ENCODE peak calls at places on chromosomes 3 and 15, in eight cellular contexts. Y is IMR-90, N is heart left ventricle, I is A549, F is body of pancreas, Z is stomach, E is adrenal gland, X is breast epithelium. U is an unnamed sample.

GRCh38 chr3:156615592-156616173 is 58.7 kb upstream of the TIPARP start:
- DNase-seq in Y (peak), N (no peak), I (no peak), F (no peak), Z (no peak), E (no peak), X (peak), U (no peak)

GRCh38 chr15:40282144-40282869 is 557 bp downstream of the ANKRD63 start:
- DNase-seq in Y (no peak), N (no peak), I (peak), F (peak), Z (peak), E (no peak), X (no peak), U (no peak)

GRCh38 chr3:103059481-103059880 is 624.7 kb downstream of the ZPLD1 start:
- DNase-seq in Y (no peak), N (no peak), I (no peak), F (no peak), Z (no peak), E (no peak), X (no peak), U (no peak)

GRCh38 chr3:134326760-134327593 is 47.3 kb downstream of the AMOTL2 start:
- DNase-seq in Y (peak), N (no peak), I (no peak), F (peak), Z (no peak), E (peak), X (peak), U (peak)

GRCh38 chr15:87293016-87293415 is 963.5 kb downstream of the NTRK3 start:
- DNase-seq in Y (no peak), N (no peak), I (no peak), F (no peak), Z (no peak), E (no peak), X (no peak), U (no peak)

GRCh38 chr3:70264122-70264780 is 48.2 kb downstream of the MDFIC2 start:
- DNase-seq in Y (peak), N (no peak), I (no peak), F (peak), Z (peak), E (no peak), X (no peak), U (no peak)

GRCh38 chr3:146196789-146197188 is 35.8 kb upstream of the PLOD2 start:
- DNase-seq in Y (no peak), N (no peak), I (no peak), F (no peak), Z (no peak), E (no peak), X (no peak), U (no peak)

GRCh38 chr3:108420926-108421325 is 89.5 kb downstream of the MYH15 start:
- DNase-seq in Y (peak), N (no peak), I (no peak), F (no peak), Z (no peak), E (no peak), X (no peak), U (no peak)

GRCh38 chr3:198079771-198080520 is 119.9 kb downstream of the LMLN start:
- DNase-seq in Y (peak), N (no peak), I (no peak), F (peak), Z (no peak), E (peak), X (no peak), U (no peak)

GRCh38 chr15:69854521-69855171 is 243.1 kb downstream of the TLE3 start:
- DNase-seq in Y (peak), N (no peak), I (no peak), F (no peak), Z (no peak), E (no peak), X (no peak), U (no peak)

GRCh38 chr3:153977148-153977547 is 144.0 kb upstream of the ARHGEF26 start:
- DNase-seq in Y (no peak), N (peak), I (no peak), F (no peak), Z (no peak), E (no peak), X (peak), U (no peak)

GRCh38 chr15:35209838-35210237 is 124.7 kb upstream of the NANOGP8 start:
- DNase-seq in Y (peak), N (no peak), I (no peak), F (no peak), Z (no peak), E (no peak), X (no peak), U (no peak)

GRCh38 chr3:168813261-168813660 is 717.5 kb upstream of the GOLIM4 start:
- DNase-seq in Y (no peak), N (no peak), I (no peak), F (no peak), Z (no peak), E (no peak), X (no peak), U (no peak)

GRCh38 chr3:177443469-177443868 is 246.2 kb upstream of the TBL1XR1 start:
- DNase-seq in Y (peak), N (no peak), I (no peak), F (no peak), Z (no peak), E (peak), X (peak), U (no peak)

GRCh38 chr3:43729707-43730399 is 39.1 kb downstream of the ABHD5 start:
- DNase-seq in Y (no peak), N (no peak), I (no peak), F (peak), Z (peak), E (no peak), X (peak), U (no peak)

GRCh38 chr3:34676431-34676830 is 878.0 kb downstream of the PDCD6IP start:
- DNase-seq in Y (no peak), N (no peak), I (no peak), F (no peak), Z (no peak), E (no peak), X (no peak), U (no peak)

GRCh38 chr3:40930131-40930538 is 269.2 kb upstream of the CTNNB1 start:
- DNase-seq in Y (no peak), N (no peak), I (no peak), F (peak), Z (peak), E (no peak), X (no peak), U (no peak)

GRCh38 chr3:69405067-69405466 is 19.2 kb upstream of the FRMD4B start:
- DNase-seq in Y (no peak), N (no peak), I (no peak), F (no peak), Z (no peak), E (no peak), X (no peak), U (no peak)

GRCh38 chr15:29822685-29823459 is 604 bp upstream of the TJP1 start:
- DNase-seq in Y (peak), N (peak), I (peak), F (peak), Z (peak), E (peak), X (peak), U (peak)

GRCh38 chr15:29819979-29820801 is 2.1 kb downstream of the TJP1 start:
- DNase-seq in Y (peak), N (no peak), I (no peak), F (no peak), Z (no peak), E (no peak), X (no peak), U (no peak)

GRCh38 chr15:29820802-29821160 is 1.5 kb downstream of the TJP1 start:
- DNase-seq in Y (peak), N (no peak), I (no peak), F (no peak), Z (no peak), E (no peak), X (no peak), U (no peak)

GRCh38 chr15:29822100-29822684 is at the start of gene TJP1:
- DNase-seq in Y (peak), N (peak), I (peak), F (peak), Z (peak), E (peak), X (peak), U (peak)

DNA sequence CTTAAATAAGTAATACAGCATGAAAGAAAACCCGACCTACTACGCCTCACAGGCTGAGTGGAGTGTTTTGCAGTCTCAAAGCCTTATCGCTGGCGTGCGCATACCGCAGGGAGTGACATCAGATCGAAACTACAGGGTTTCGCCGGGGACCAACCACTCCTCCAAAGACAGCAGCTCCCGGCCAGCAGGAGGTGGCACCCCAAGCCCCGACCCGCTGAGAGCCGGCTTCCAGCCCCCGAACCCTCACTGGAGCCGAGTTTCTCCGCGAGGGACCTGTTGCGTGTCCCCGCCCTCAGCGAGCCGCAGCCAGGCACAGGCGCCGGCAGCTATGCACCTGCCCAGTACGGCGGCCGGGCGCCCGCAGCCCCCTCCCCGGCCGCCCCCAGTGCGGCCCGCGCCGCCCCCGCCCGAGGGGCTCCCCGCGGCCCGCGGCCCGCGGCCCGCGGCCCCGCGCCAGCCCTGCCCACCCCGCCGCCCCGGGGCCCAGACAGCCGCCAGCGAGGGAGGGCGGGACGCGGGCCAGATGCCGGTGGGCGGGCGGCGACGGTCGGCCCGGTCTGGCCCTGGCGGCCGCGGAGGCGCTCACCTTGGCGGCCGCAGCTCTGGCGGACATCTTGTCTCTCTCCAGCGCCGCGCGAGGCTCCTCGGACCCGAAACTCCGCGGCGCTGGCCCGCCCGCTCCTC is 710 bp downstream of the TJP1 start:
- DNase-seq in Y (peak), N (peak), I (peak), F (peak), Z (peak), E (peak), X (peak), U (peak)
- TF ChIP-seq POLR2A in Y (no peak), N (no peak), I (no peak), F (peak), Z (peak), E (peak), X (peak), U (no peak)

GRCh38 chr15:33234019-33234418 is 39.5 kb upstream of the FMN1 start:
- DNase-seq in Y (peak), N (no peak), I (peak), F (no peak), Z (no peak), E (no peak), X (no peak), U (no peak)
- TF ChIP-seq CTCF in Y (peak), N (peak), I (peak), F (peak), Z (peak), E (peak), X (no peak), U (no peak)

DNA sequence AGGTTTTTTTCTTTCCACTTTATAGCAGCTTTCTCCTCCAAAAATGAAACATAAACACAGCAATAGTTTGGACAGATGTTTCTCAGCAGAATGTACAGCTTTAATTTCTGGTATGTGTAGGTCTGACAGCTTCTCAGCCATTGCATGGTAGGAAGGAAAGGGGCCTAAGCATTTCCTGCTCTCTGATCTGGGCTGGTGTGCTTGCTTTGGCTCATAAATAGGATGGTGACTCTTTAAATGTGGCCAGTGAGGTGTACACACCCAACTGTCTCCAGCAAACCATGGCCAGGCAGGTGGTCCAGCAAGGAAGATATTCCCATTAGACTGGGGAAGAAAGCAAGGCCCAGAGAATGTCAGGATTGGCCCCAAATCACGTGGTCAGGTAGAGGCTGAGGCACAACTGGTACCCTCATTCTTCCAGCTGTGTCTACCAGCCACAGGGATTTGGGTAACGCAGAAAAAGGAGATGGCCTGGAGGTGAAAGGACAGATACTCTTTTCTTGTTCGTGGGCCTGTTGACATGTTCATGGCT is 52.1 kb downstream of the ITGA11 start:
- DNase-seq in Y (peak), N (no peak), I (no peak), F (no peak), Z (peak), E (peak), X (no peak), U (no peak)
- H3K27ac ChIP-seq in Y (peak), N (no peak), I (no peak), F (no peak), Z (no peak), E (no peak), X (no peak), U (no peak)

GRCh38 chr15:44726568-44727461 is 9.5 kb upstream of the TRIM69 start:
- DNase-seq in Y (peak), N (peak), I (peak), F (peak), Z (peak), E (peak), X (peak), U (no peak)
- TF ChIP-seq POLR2A in Y (peak), N (no peak), I (peak), F (peak), Z (no peak), E (peak), X (no peak), U (no peak)

GRCh38 chr3:120180731-120181412 is 86.6 kb upstream of the GSK3B start:
- DNase-seq in Y (no peak), N (no peak), I (no peak), F (no peak), Z (no peak), E (no peak), X (no peak), U (no peak)

GRCh38 chr3:120174811-120175210 is 80.6 kb upstream of the GSK3B start:
- DNase-seq in Y (no peak), N (no peak), I (no peak), F (no peak), Z (no peak), E (no peak), X (no peak), U (no peak)

GRCh38 chr3:120177151-120177550 is 82.9 kb upstream of the GSK3B start:
- DNase-seq in Y (peak), N (peak), I (peak), F (peak), Z (no peak), E (peak), X (peak), U (no peak)

GRCh38 chr3:120181632-120182031 is 87.4 kb upstream of the GSK3B start:
- DNase-seq in Y (no peak), N (no peak), I (no peak), F (peak), Z (no peak), E (no peak), X (no peak), U (no peak)

GRCh38 chr3:120177907-120178306 is 83.7 kb upstream of the GSK3B start:
- DNase-seq in Y (no peak), N (no peak), I (no peak), F (no peak), Z (no peak), E (no peak), X (no peak), U (no peak)
- TF ChIP-seq CTCF in Y (no peak), N (no peak), I (no peak), F (no peak), Z (no peak), E (no peak), X (no peak), U (no peak)

U was measured in ovary.